ENCODE peak calls at places on chromosomes 2 and 18, in nine cellular contexts. P, Y, O, T, H, X, N, B and G are unnamed samples.
A peak's percentile ranks its signal among the peaks of the same experiment; 100 is the strongest.

GRCh38 chr2:100320547-100321180 is 1.6 kb downstream of the LONRF2 start:
- DNase-seq in P (no peak), Y (no peak), O (no peak), T (no peak), H (no peak), X (peak; percentile 65), N (peak; percentile 50), B (no peak), G (no peak)

GRCh38 chr2:54595999-54596903 is 127.2 kb upstream of the EML6 start:
- DNase-seq in P (no peak), Y (no peak), O (no peak), T (no peak), H (no peak), X (no peak), N (no peak), B (no peak), G (no peak)

GRCh38 chr2:105919191-105919811 is 174.6 kb downstream of the NCK2 start:
- DNase-seq in P (peak; percentile 4), Y (peak; percentile 61), O (no peak), T (no peak), H (peak; percentile 58), X (no peak), N (no peak), B (no peak), G (no peak)

GRCh38 chr2:150485114-150485870 is 2.2 kb downstream of the RND3 start:
- DNase-seq in P (no peak), Y (peak; percentile 88), O (peak; percentile 58), T (no peak), H (peak; percentile 49), X (peak; percentile 81), N (peak; percentile 80), B (peak; percentile 73), G (peak; percentile 42)

GRCh38 chr18:49972535-49972934 is 159.2 kb upstream of the ACAA2 start:
- DNase-seq in P (no peak), Y (no peak), O (no peak), T (no peak), H (no peak), X (no peak), N (no peak), B (no peak), G (no peak)

GRCh38 chr2:36473230-36473629 is 117.7 kb downstream of the CRIM1 start:
- DNase-seq in P (no peak), Y (peak; percentile 41), O (no peak), T (no peak), H (no peak), X (no peak), N (no peak), B (peak; percentile 65), G (no peak)

GRCh38 chr2:190050001-190050400 is 12.5 kb downstream of the MSTN start:
- DNase-seq in P (no peak), Y (no peak), O (no peak), T (no peak), H (no peak), X (no peak), N (no peak), B (no peak), G (no peak)

GRCh38 chr18:46756559-46757201 is at the start of gene ST8SIA5:
- DNase-seq in P (no peak), Y (no peak), O (no peak), T (peak; percentile 51), H (no peak), X (peak; percentile 45), N (no peak), B (no peak), G (no peak)

GRCh38 chr2:220783651-220784050 is 788.5 kb downstream of the EPHA4 start:
- DNase-seq in P (no peak), Y (no peak), O (no peak), T (no peak), H (no peak), X (peak; percentile 53), N (no peak), B (no peak), G (no peak)

GRCh38 chr18:46332956-46333355 is 228.8 kb downstream of the HAUS1 start:
- DNase-seq in P (no peak), Y (no peak), O (peak; percentile 88), T (no peak), H (no peak), X (no peak), N (no peak), B (no peak), G (no peak)

GRCh38 chr2:19132967-19133366 is 225.5 kb downstream of the OSR1 start:
- DNase-seq in P (no peak), Y (no peak), O (no peak), T (no peak), H (no peak), X (no peak), N (no peak), B (no peak), G (no peak)

GRCh38 chr2:205188516-205189138 is 493.7 kb upstream of the NRP2 start:
- DNase-seq in P (no peak), Y (peak; percentile 36), O (no peak), T (no peak), H (peak; percentile 70), X (peak; percentile 85), N (peak; percentile 16), B (peak; percentile 81), G (no peak)

GRCh38 chr2:47782557-47783490 is at the start of gene MSH6:
- DNase-seq in P (peak; percentile 47), Y (peak; percentile 92), O (peak; percentile 94), T (peak; percentile 99), H (peak; percentile 75), X (peak; percentile 82), N (peak; percentile 93), B (peak; percentile 83), G (peak; percentile 54)

GRCh38 chr18:10518595-10519273 is 7.1 kb upstream of the NAPG start:
- DNase-seq in P (no peak), Y (no peak), O (peak; percentile 85), T (no peak), H (peak; percentile 66), X (no peak), N (no peak), B (peak; percentile 56), G (no peak)

GRCh38 chr2:195859513-195859912 is 202.5 kb downstream of the SLC39A10 start:
- DNase-seq in P (no peak), Y (no peak), O (no peak), T (no peak), H (no peak), X (no peak), N (no peak), B (no peak), G (no peak)

GRCh38 chr2:159617651-159618050 is 1.3 kb upstream of the BAZ2B start:
- DNase-seq in P (no peak), Y (peak; percentile 55), O (peak; percentile 46), T (no peak), H (peak; percentile 12), X (peak; percentile 86), N (peak; percentile 21), B (peak; percentile 18), G (no peak)

GRCh38 chr2:99404039-99404799 is 67.0 kb downstream of the EIF5B start:
- DNase-seq in P (no peak), Y (peak; percentile 87), O (no peak), T (no peak), H (no peak), X (no peak), N (no peak), B (no peak), G (no peak)

GRCh38 chr2:108384662-108385393 is 7.1 kb downstream of the SULT1C4 start:
- DNase-seq in P (no peak), Y (no peak), O (no peak), T (no peak), H (no peak), X (no peak), N (peak; percentile 61), B (no peak), G (no peak)

GRCh38 chr18:9916814-9917213 is 3.0 kb downstream of the VAPA start:
- DNase-seq in P (no peak), Y (no peak), O (no peak), T (no peak), H (no peak), X (no peak), N (no peak), B (no peak), G (no peak)

GRCh38 chr18:44130365-44130942 is 550.2 kb upstream of the SETBP1 start:
- DNase-seq in P (peak; percentile 7), Y (peak; percentile 53), O (peak; percentile 17), T (peak; percentile 19), H (peak; percentile 12), X (peak; percentile 90), N (peak; percentile 14), B (peak; percentile 25), G (no peak)

GRCh38 chr2:71385008-71385407 is 53.4 kb downstream of the ZNF638 start:
- DNase-seq in P (no peak), Y (peak; percentile 64), O (no peak), T (no peak), H (no peak), X (no peak), N (no peak), B (peak; percentile 73), G (no peak)

GRCh38 chr2:69449906-69450305 is 12.7 kb upstream of the NFU1 start:
- DNase-seq in P (no peak), Y (no peak), O (no peak), T (no peak), H (no peak), X (no peak), N (no peak), B (no peak), G (no peak)

GRCh38 chr18:32441536-32441935 is 29.1 kb downstream of the GAREM1 start:
- DNase-seq in P (no peak), Y (no peak), O (no peak), T (no peak), H (no peak), X (no peak), N (no peak), B (no peak), G (no peak)

GRCh38 chr2:241050624-241051577 is 51.2 kb downstream of the MTERF4 start:
- DNase-seq in P (no peak), Y (no peak), O (no peak), T (no peak), H (no peak), X (no peak), N (no peak), B (no peak), G (peak; percentile 19)

GRCh38 chr18:51051105-51051712 is 21.2 kb downstream of the SMAD4 start:
- DNase-seq in P (no peak), Y (peak; percentile 64), O (no peak), T (no peak), H (no peak), X (peak; percentile 63), N (peak; percentile 38), B (peak; percentile 59), G (no peak)

GRCh38 chr2:65402780-65403528 is 29.4 kb downstream of the SPRED2 start:
- DNase-seq in P (no peak), Y (no peak), O (no peak), T (no peak), H (no peak), X (no peak), N (no peak), B (peak; percentile 94), G (no peak)